ENCODE peak calls at places on chromosomes 16 and 17, in ten cellular contexts. R is body of pancreas; C is pancreas; E is NB4; Y is RWPE1; I is GM12864; Q is CD8-positive, alpha-beta T cell; T is GM12865; V is type B pancreatic cell; H is A549. D is an unnamed sample.

GRCh38 chr16:58127634-58128033 is 1.5 kb downstream of the CFAP20 start:
- DNase-seq in V (no peak), T (no peak), H (no peak), R (no peak), C (no peak), E (peak), Y (no peak), I (no peak), Q (no peak), D (no peak)

GRCh38 chr17:45700171-45701090 is 83.7 kb upstream of the CRHR1 start:
- DNase-seq in Q (no peak), Y (no peak), V (no peak), T (no peak), R (no peak), I (no peak), C (no peak), E (no peak), H (no peak), D (no peak)

GRCh38 chr17:33115957-33116680 is 124.5 kb downstream of the SPACA3 start:
- DNase-seq in V (no peak), E (no peak), H (no peak), I (no peak), Q (no peak), R (no peak), C (no peak), T (no peak), Y (no peak), D (no peak)

GRCh38 chr17:45792995-45793755 is 9.1 kb downstream of the CRHR1 start:
- DNase-seq in I (no peak), T (no peak), V (no peak), R (no peak), C (no peak), Y (no peak), E (no peak), H (no peak), Q (no peak), D (no peak)

GRCh38 chr16:54194008-54194731 is 92.4 kb downstream of the IRX3 start:
- DNase-seq in E (peak), Q (no peak), R (peak), Y (no peak), T (no peak), V (no peak), H (no peak), C (peak), I (no peak), D (no peak)

GRCh38 chr17:40259505-40259904 is 28.2 kb upstream of the CDC6 start:
- DNase-seq in Q (no peak), H (no peak), V (no peak), E (no peak), R (no peak), I (no peak), Y (no peak), T (no peak), C (no peak), D (no peak)

GRCh38 chr16:50692999-50693781 is at the start of gene NOD2:
- DNase-seq in I (no peak), V (no peak), T (peak), C (no peak), E (peak), Y (peak), H (peak), R (no peak), Q (no peak), D (peak)

GRCh38 chr16:73047536-73048291 is at the start of gene ZFHX3:
- DNase-seq in E (peak), H (no peak), C (peak), Q (peak), I (no peak), R (peak), V (no peak), T (peak), Y (no peak), D (peak)

GRCh38 chr16:78321611-78322010 is 222.2 kb downstream of the WWOX start:
- DNase-seq in E (no peak), C (no peak), R (peak), Q (no peak), I (no peak), H (no peak), Y (no peak), T (no peak), V (no peak), D (peak)

GRCh38 chr16:67391424-67392300 is 1.6 kb downstream of the TPPP3 start:
- DNase-seq in H (no peak), I (no peak), Q (no peak), R (no peak), E (peak), Y (no peak), T (no peak), C (no peak), V (no peak), D (no peak)

GRCh38 chr17:5605452-5605851 is 21.1 kb upstream of the NLRP1 start:
- DNase-seq in C (no peak), Q (no peak), E (no peak), T (no peak), Y (no peak), V (no peak), H (no peak), R (no peak), I (no peak), D (no peak)

GRCh38 chr16:58024673-58025350 is 742 bp upstream of the MMP15 start:
- DNase-seq in T (peak), I (no peak), H (no peak), Q (no peak), Y (no peak), R (peak), E (peak), C (peak), V (no peak), D (peak)

GRCh38 chr16:4535627-4536108 is 2.9 kb downstream of the CDIP1 start:
- DNase-seq in V (no peak), I (no peak), H (no peak), T (peak), Y (no peak), Q (no peak), C (no peak), E (peak), R (no peak), D (no peak)

GRCh38 chr16:14606102-14606501 is 24.0 kb downstream of the PARN start:
- DNase-seq in Q (no peak), V (no peak), H (no peak), T (peak), C (no peak), E (no peak), Y (no peak), R (no peak), I (no peak), D (no peak)

GRCh38 chr16:10969615-10970014 is 25.3 kb downstream of the CLEC16A start:
- DNase-seq in C (no peak), V (no peak), E (peak), H (no peak), T (no peak), I (no peak), Y (no peak), Q (no peak), R (no peak), D (no peak)

GRCh38 chr17:63647065-63647725 is 25.0 kb downstream of the MAP3K3 start:
- DNase-seq in R (no peak), Q (no peak), C (no peak), H (no peak), E (no peak), V (no peak), Y (no peak), T (no peak), I (no peak), D (no peak)

GRCh38 chr16:10938321-10938720 is 3.9 kb downstream of the DEXI start:
- DNase-seq in E (no peak), Y (no peak), Q (no peak), I (no peak), R (no peak), H (no peak), C (no peak), V (no peak), T (peak), D (no peak)

GRCh38 chr17:49984283-49984682 is 10.7 kb downstream of the DLX3 start:
- DNase-seq in V (no peak), Q (no peak), Y (peak), E (no peak), C (no peak), H (no peak), T (no peak), R (no peak), I (no peak), D (no peak)

DNA sequence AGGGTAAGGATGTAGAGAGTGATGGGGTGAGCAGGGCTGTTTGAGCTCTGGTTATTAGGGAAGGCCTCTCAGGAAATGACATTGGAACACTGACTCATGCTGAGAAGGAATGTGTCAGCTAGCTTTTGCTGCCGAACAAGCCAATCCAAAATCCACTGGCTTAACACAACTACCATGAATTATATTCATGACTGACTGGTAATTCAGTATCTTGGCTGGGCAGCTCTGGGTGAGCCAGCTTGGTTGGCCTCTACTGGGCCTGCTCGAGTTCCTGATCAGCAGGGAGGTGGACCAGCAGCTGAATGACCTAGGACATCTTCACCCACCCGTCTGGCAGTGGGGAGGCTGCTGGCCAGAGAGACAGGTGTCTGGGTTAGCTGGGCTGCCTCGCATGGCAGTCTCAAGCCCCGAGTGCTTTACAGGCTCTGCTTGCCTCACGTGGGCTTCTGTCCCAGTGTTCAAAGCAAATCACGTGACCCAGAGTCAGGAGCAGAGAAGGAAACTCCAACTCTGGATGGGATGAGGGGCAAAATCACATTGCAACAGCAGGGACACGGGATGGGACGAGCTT is 209.4 kb downstream of the KATNIP start:
- DNase-seq in I (no peak), H (no peak), R (no peak), T (no peak), C (no peak), E (no peak), Q (no peak), V (no peak), Y (peak), D (no peak)
- TF ChIP-seq CTCF in I (no peak), H (no peak), R (no peak), T (no peak), C (no peak), E (no peak), Q (no peak), V (no peak), Y (no peak), D (no peak)

GRCh38 chr17:42459256-42459982 is 741 bp downstream of the ATP6V0A1 start:
- DNase-seq in Q (no peak), E (peak), H (peak), V (no peak), C (peak), I (no peak), R (peak), Y (peak), T (peak), D (peak)
- TF ChIP-seq CTCF in Q (no peak), E (peak), H (peak), V (peak), C (no peak), I (peak), R (no peak), Y (peak), T (peak), D (no peak)

GRCh38 chr17:35086931-35087573 is 23.5 kb upstream of the RFFL start:
- DNase-seq in Q (no peak), R (peak), I (no peak), H (no peak), C (no peak), V (no peak), Y (no peak), T (peak), E (peak), D (no peak)

GRCh38 chr17:35088911-35089845 is 25.7 kb upstream of the RFFL start:
- DNase-seq in H (no peak), Q (peak), Y (peak), R (peak), C (peak), V (peak), T (peak), I (no peak), E (peak), D (peak)

GRCh38 chr17:35087731-35088646 is 24.5 kb upstream of the RFFL start:
- DNase-seq in I (no peak), Y (no peak), Q (no peak), H (no peak), E (peak), R (peak), T (peak), V (no peak), C (peak), D (peak)

GRCh38 chr17:35089846-35090193 is 26.3 kb upstream of the RFFL start:
- DNase-seq in E (peak), R (no peak), I (no peak), H (peak), T (no peak), V (no peak), C (peak), Y (peak), Q (peak), D (no peak)

GRCh38 chr17:35088647-35088910 is 25.1 kb upstream of the RFFL start:
- DNase-seq in V (no peak), C (no peak), T (no peak), R (peak), I (peak), H (no peak), Y (no peak), E (no peak), Q (no peak), D (no peak)
- TF ChIP-seq CTCF in V (no peak), C (no peak), T (no peak), R (peak), I (no peak), H (no peak), Y (no peak), E (no peak), Q (no peak), D (no peak)

GRCh38 chr17:7502987-7503386 is 18.8 kb downstream of the POLR2A start:
- DNase-seq in Y (no peak), R (no peak), H (no peak), T (no peak), C (no peak), V (no peak), I (no peak), Q (no peak), E (no peak), D (peak)
- TF ChIP-seq CTCF in Y (peak), R (peak), H (peak), T (peak), C (no peak), V (peak), I (peak), Q (no peak), E (peak), D (no peak)

GRCh38 chr17:1519678-1520077 is 3.3 kb upstream of the INPP5K start:
- DNase-seq in R (no peak), H (no peak), V (no peak), T (no peak), Y (no peak), E (no peak), I (no peak), Q (no peak), C (no peak), D (no peak)

GRCh38 chr17:1512351-1512750 is 4.1 kb downstream of the INPP5K start:
- DNase-seq in T (no peak), E (no peak), V (no peak), Y (peak), C (no peak), R (no peak), I (no peak), H (no peak), Q (no peak), D (no peak)

GRCh38 chr17:1518410-1518809 is 2.0 kb upstream of the INPP5K start:
- DNase-seq in Q (no peak), R (no peak), H (no peak), I (no peak), V (no peak), Y (no peak), C (no peak), T (no peak), E (no peak), D (no peak)

GRCh38 chr17:1515640-1516402 is 591 bp downstream of the INPP5K start:
- DNase-seq in E (peak), C (peak), Q (peak), R (peak), T (peak), H (peak), V (no peak), I (peak), Y (peak), D (no peak)

DNA sequence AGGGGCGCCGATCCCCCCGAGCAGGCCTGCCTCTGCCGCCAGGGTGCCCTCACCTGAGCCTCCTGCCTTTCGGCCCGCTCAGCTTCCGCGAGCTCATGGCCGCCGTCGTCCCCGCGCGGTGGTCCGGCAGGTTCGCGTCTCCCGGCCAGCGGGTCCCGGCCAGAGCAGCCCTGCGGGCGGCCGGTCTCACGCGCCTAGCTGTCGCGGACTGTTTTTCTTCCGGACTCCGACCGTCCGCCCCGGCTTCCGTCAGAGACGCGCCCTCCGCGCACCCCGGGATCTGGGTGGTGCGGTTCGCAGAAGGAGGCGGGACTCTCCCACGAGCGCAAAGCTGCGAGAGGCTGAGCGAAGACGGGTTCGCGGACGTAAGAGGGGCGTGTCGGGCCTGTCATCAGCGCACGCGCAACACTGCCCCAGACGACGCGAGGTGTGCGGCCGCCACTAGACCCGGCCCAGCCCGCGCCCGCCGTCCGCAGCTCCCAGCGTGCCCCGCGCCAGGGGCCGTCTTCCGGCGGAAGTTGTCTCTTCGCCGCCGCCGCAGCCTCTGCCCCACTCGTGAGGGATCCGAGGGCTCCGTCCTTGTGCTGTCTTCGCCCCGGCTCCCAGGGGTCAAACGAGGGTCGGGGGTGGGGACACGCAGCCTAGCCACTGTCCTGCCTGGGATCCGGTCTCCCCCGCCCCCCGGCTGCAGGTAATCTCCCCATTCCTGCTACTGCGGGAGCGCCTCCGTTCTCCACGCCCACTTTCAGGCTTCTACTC is at the start of gene INPP5K:
- DNase-seq in T (peak), H (peak), R (peak), E (peak), V (peak), Q (peak), C (peak), Y (peak), I (peak), D (peak)
- TF ChIP-seq CTCF in T (no peak), H (no peak), R (peak), E (no peak), V (no peak), Q (no peak), C (no peak), Y (no peak), I (no peak), D (no peak)